ENCODE peak calls at places on chromosomes 16 and 17, in four cellular contexts. P is HCT116, Z is adrenal gland, S is breast epithelium. W is an unnamed sample. For H3K9me3, the result is how much of the 10 kb centered on the place peaks cover.

GRCh38 chr17:10618202-10618635 is 38.9 kb downstream of the MYH3 start:
- DNase-seq in P (peak), S (no peak), Z (peak), W (peak)

GRCh38 chr16:1870365-1871082 is 1.4 kb downstream of the MEIOB start:
- DNase-seq in P (peak), S (no peak), Z (no peak), W (no peak)

GRCh38 chr16:69286941-69287713 is 24.0 kb upstream of the VPS4A start:
- DNase-seq in S (no peak), P (peak), Z (peak), W (peak)

GRCh38 chr17:70582777-70583176 is 413.4 kb downstream of the KCNJ2 start:
- DNase-seq in Z (no peak), P (no peak), S (no peak), W (no peak)

GRCh38 chr16:28977703-28978641 is 3.4 kb downstream of the SPNS1 start:
- DNase-seq in S (no peak), P (no peak), Z (no peak), W (peak)

GRCh38 chr17:32819787-32820186 is 57.1 kb downstream of the MYO1D start:
- DNase-seq in S (no peak), P (no peak), Z (no peak), W (no peak)

GRCh38 chr16:14298374-14299122 is 227.4 kb downstream of the MRTFB start:
- DNase-seq in Z (no peak), P (no peak), S (no peak), W (no peak)

GRCh38 chr17:32648450-32648849 is 161.7 kb downstream of the CDK5R1 start:
- DNase-seq in Z (no peak), S (no peak), P (no peak), W (no peak)

GRCh38 chr16:22161999-22162657 is at the start of gene SDR42E2:
- DNase-seq in Z (no peak), P (no peak), S (no peak), W (peak)

GRCh38 chr17:63537001-63537400 is 13.3 kb upstream of the DCAF7 start:
- DNase-seq in Z (no peak), S (no peak), P (no peak), W (no peak)

GRCh38 chr16:63466-63865 is 9.0 kb downstream of the RHBDF1 start:
- DNase-seq in S (no peak), P (no peak), Z (no peak), W (no peak)

GRCh38 chr16:1630450-1631213 is 18.5 kb downstream of the CRAMP1 start:
- DNase-seq in S (no peak), P (no peak), Z (no peak), W (no peak)

GRCh38 chr17:38693700-38694329 is 11.3 kb upstream of the MLLT6 start:
- DNase-seq in Z (peak), P (no peak), S (peak), W (peak)

GRCh38 chr17:34569591-34569990 is 9.8 kb upstream of the TMEM132E start:
- DNase-seq in Z (no peak), P (no peak), S (no peak), W (no peak)

DNA sequence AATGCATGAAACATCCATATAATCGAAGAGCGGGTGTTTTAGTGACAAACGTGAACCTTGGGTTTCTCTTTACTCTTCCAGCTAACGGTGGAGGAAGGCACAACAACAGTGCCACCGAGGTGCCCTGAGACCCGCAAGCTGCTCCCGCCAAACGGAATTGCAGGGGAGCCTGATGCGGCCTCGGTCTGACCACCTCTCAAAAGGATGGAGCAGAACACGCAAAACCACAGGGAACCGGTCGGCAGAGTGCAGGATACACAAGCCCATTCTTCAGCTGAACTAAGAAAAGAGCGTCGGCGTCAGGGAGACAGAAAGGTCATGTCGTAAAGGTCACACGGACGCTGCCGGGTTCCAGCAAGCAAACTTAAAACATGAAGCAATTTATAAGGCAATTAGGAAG is 109.5 kb upstream of the ZNF750 start:
- DNase-seq in P (no peak), Z (peak), S (no peak), W (no peak)
- H3K9me3 ChIP-seq in P (under half), Z (under half), S (under half), W (under half)

DNA sequence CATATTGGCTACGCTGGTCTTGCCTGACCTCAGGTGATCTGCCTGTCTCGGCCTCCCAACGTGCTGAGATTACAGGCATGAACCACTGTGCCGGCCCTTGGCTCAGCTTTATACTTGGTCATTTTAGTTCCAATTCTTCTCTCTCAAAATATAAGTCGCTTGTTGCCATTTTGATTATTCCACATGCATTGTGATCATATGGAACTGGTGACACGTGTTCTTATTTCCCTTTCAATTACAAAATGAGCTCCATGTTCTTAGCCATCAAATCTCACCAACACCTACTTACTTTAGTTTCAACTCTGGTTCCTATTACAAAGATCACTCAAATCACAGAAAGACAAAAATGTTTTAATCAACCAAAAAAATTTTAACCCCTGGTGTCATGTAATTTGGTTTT is 1711.7 kb downstream of the TP53TG3F start:
- DNase-seq in S (no peak), P (no peak), Z (no peak), W (no peak)
- H3K9me3 ChIP-seq in S (under half), P (under half), Z (under half), W (under half)

GRCh38 chr17:42901535-42902229 is 1.1 kb downstream of the G6PC1 start:
- DNase-seq in Z (no peak), S (no peak), P (no peak), W (peak)
- H3K9me3 ChIP-seq in Z (under half), S (under half), P (under half), W (under half)

GRCh38 chr17:27322026-27322425 is 28.1 kb downstream of the WSB1 start:
- DNase-seq in Z (no peak), S (no peak), P (no peak), W (no peak)
- H3K9me3 ChIP-seq in Z (under half), S (under half), P (under half), W (under half)

GRCh38 chr16:67561824-67562525 is 351 bp upstream of the CTCF start:
- DNase-seq in P (peak), S (peak), Z (peak), W (peak)
- H3K9me3 ChIP-seq in P (under half), S (under half), Z (under half), W (under half)

DNA sequence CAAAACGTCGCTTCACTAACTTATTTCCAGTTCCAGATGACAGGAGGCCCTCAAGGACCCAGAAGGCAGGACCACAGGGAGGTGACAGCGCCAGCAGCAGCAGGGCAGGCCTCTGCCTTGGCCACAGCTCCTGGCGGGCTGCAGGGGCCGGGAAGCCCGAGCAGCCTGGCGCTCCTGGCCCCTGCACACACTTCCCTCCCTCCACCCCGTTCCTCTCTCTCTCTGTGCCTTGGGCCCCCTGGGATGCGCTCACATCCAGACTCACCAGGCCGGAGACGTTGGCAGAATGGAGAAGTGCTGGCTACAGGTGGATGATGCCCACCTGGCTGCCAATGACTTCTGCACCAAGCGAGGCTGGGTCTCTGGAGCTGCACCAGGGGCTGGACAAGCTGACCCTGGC is 12.7 kb downstream of the ZNF594 start:
- DNase-seq in S (no peak), Z (no peak), P (no peak), W (no peak)
- H3K9me3 ChIP-seq in S (half or more), Z (under half), P (under half), W (under half)

GRCh38 chr17:73189417-73190099 is 3.3 kb upstream of the COG1 start:
- DNase-seq in P (peak), S (no peak), Z (peak), W (peak)
- H3K9me3 ChIP-seq in P (under half), S (under half), Z (under half), W (under half)

GRCh38 chr17:52744179-52744578 is 585.7 kb upstream of the CA10 start:
- DNase-seq in P (no peak), Z (no peak), S (no peak), W (no peak)

GRCh38 chr17:52737071-52737470 is 578.6 kb upstream of the CA10 start:
- DNase-seq in S (no peak), Z (no peak), P (no peak), W (no peak)

DNA sequence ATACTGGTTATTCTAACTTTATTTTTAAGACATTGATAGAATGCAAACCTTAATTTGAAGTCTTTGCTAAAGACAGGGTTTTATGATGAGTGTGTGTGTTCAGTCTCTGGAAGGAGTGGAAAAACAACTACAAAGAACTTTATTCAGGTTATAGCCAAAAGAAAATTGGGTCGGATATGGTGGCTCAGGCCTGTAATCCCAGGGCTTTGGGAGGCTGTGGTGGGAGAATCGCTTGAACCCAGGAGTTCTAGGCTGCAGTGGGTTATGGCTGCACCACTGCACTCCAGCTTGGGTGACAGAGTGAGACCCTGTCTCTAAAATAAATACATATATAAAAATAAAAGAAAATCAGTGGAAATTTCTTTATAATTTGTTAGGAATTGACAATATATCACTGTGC is 581.5 kb upstream of the CA10 start:
- DNase-seq in P (no peak), S (no peak), Z (no peak), W (no peak)
- H3K9me3 ChIP-seq in P (under half), S (under half), Z (under half), W (under half)

DNA sequence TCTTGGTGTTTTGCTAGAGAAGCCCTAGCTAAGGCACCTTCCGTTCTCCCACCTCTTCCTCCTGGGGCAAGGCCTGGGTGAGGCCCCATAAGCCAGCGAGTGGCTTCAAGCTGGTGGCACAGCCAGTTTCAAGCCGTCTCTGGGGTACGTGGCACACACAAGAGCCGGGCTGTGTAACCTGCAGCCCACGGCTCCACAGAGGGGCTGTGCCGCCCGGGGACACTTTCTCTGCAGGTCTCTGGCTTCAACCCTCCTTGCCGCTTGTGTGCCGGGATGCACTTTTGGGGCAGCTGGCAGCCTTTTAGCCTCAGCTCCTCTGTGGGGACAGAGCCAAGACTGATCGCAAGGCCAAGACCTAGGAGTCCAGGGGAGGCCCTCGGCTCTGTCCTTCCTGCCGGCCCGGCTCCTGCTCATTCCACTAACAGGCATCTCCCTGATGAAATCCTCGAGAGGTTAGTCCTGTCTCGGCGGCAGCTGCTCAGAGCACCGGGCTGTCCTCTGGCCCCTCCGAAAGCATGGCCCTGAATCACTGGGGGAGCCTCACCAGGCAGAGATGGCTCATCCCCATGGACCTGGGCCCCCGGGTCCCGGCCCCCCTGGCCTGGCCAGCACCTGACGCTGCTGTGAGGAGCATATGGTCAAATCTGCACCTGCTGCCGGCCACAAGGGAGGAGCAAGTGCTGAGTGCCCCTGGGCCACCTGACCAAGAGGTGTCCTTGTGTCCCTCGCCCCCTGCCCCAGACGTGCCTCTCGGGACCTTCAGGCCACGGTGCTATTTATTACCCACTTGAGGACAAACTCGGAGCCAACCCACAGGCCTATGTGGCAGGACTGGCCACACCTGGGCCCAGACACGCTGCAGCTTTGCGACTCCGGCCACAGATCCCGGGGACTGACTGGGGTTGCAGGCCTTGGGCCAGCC is 98.5 kb downstream of the METRNL start:
- DNase-seq in P (no peak), Z (no peak), S (peak), W (no peak)
- H3K9me3 ChIP-seq in P (under half), Z (under half), S (under half), W (under half)

DNA sequence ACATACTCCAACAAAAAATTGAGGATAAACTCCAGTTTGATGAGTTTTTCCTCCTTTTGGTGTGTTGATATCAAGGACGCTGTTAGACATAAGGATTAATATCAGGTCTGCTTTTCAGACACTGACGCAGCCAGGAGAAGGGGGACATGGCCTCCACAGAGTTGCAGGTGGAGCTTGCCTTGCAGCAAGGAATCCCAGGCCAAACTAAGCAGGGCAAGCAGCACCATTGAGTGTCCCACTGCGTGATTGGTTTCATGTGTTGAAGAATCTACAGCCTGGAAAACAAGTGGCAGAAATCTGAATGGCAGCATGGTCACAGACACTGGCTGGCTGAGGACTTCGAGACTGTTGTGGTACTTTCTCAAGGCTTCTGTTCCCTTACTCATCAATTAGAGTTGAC is 777.6 kb downstream of the KCNJ18 start:
- DNase-seq in Z (no peak), S (no peak), P (no peak), W (no peak)
- H3K9me3 ChIP-seq in Z (under half), S (under half), P (under half), W (under half)